ENCODE peak calls at places on chromosome 7, in six cellular contexts. A, V, Z, S, K and G are unnamed samples.

GRCh38 chr7:41900034-41900433 is 197.1 kb upstream of the INHBA start:
- DNase-seq in A (no peak), V (no peak), Z (no peak), S (no peak), K (no peak), G (no peak)

GRCh38 chr7:73451780-73452398 is 18.3 kb downstream of the FZD9 start:
- DNase-seq in A (peak), V (peak), Z (peak), S (peak), K (peak), G (no peak)

GRCh38 chr7:15720849-15721471 is 34.5 kb upstream of the MEOX2 start:
- DNase-seq in A (peak), V (no peak), Z (peak), S (peak), K (peak), G (no peak)

GRCh38 chr7:30970594-30971094 is 6.9 kb downstream of the GHRHR start:
- DNase-seq in A (peak), V (no peak), Z (no peak), S (peak), K (no peak), G (no peak)

GRCh38 chr7:101635484-101635883 is 6.4 kb upstream of the MYL10 start:
- DNase-seq in A (no peak), V (no peak), Z (no peak), S (no peak), K (no peak), G (no peak)

GRCh38 chr7:20350996-20351692 is 20.4 kb downstream of the ITGB8 start:
- DNase-seq in A (no peak), V (no peak), Z (no peak), S (no peak), K (no peak), G (no peak)

GRCh38 chr7:10708447-10708846 is 265.2 kb upstream of the PHF14 start:
- DNase-seq in A (peak), V (no peak), Z (peak), S (peak), K (no peak), G (no peak)

GRCh38 chr7:105047932-105048331 is 33.9 kb downstream of the KMT2E start:
- DNase-seq in A (no peak), V (no peak), Z (no peak), S (no peak), K (no peak), G (no peak)

GRCh38 chr7:41943098-41943577 is 240.2 kb upstream of the INHBA start:
- DNase-seq in A (peak), V (peak), Z (peak), S (peak), K (peak), G (peak)

GRCh38 chr7:75915416-75916156 is 631 bp downstream of the POR start:
- DNase-seq in A (no peak), V (no peak), Z (peak), S (peak), K (peak), G (no peak)

GRCh38 chr7:32518534-32519140 is 23.3 kb downstream of the AVL9 start:
- DNase-seq in A (peak), V (no peak), Z (peak), S (no peak), K (peak), G (no peak)

GRCh38 chr7:87113077-87113476 is 39.2 kb upstream of the DMTF1 start:
- DNase-seq in A (no peak), V (no peak), Z (no peak), S (no peak), K (peak), G (no peak)

GRCh38 chr7:156612930-156613329 is 27.6 kb upstream of the RNF32 start:
- DNase-seq in A (no peak), V (peak), Z (no peak), S (no peak), K (no peak), G (no peak)

GRCh38 chr7:138979988-138980574 is 1.1 kb downstream of the KIAA1549 start:
- DNase-seq in A (no peak), V (no peak), Z (no peak), S (no peak), K (peak), G (no peak)

GRCh38 chr7:3356173-3356572 is 55.1 kb downstream of the SDK1 start:
- DNase-seq in A (no peak), V (no peak), Z (no peak), S (no peak), K (no peak), G (no peak)

GRCh38 chr7:55187701-55188491 is 169.1 kb downstream of the EGFR start:
- DNase-seq in A (no peak), V (no peak), Z (peak), S (peak), K (no peak), G (no peak)

GRCh38 chr7:99624487-99624886 is 7.7 kb downstream of the ZSCAN25 start:
- DNase-seq in A (no peak), V (no peak), Z (no peak), S (no peak), K (no peak), G (no peak)

GRCh38 chr7:149883452-149883861 is 9.7 kb downstream of the ATP6V0E2 start:
- DNase-seq in A (peak), V (no peak), Z (peak), S (peak), K (peak), G (peak)

GRCh38 chr7:46320956-46321355 is 399.9 kb upstream of the IGFBP3 start:
- DNase-seq in A (no peak), V (no peak), Z (no peak), S (no peak), K (no peak), G (no peak)

GRCh38 chr7:123600876-123601275 is 745 bp upstream of the ASB15 start:
- DNase-seq in A (no peak), V (no peak), Z (no peak), S (no peak), K (no peak), G (no peak)

GRCh38 chr7:99137418-99138180 is 6.3 kb downstream of the SMURF1 start:
- DNase-seq in A (peak), V (no peak), Z (no peak), S (peak), K (peak), G (no peak)

DNA sequence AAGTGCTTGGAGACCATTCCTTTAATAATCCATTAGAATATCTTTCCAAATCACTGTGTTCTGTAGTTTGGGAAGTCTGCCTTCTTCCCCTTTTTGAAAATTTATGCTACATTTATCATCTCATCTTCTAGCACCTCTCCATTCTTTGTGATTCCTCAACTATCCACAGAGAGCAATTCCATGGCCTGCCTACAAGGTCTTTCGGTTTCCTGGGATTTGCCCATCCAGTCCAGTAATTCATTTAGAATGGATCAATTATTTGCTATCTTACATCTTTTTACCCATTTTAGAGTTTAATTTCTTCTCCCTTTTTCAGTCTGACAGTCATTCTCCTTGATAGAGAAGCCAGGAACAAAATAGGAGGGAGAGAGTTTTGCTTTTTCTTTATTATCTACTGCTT is 179.8 kb downstream of the ST7 start:
- DNase-seq in A (no peak), V (no peak), Z (no peak), S (no peak), K (no peak), G (no peak)
- H3K4me2 ChIP-seq in A (no peak), V (no peak), Z (no peak), S (no peak), K (peak), G (peak)

DNA sequence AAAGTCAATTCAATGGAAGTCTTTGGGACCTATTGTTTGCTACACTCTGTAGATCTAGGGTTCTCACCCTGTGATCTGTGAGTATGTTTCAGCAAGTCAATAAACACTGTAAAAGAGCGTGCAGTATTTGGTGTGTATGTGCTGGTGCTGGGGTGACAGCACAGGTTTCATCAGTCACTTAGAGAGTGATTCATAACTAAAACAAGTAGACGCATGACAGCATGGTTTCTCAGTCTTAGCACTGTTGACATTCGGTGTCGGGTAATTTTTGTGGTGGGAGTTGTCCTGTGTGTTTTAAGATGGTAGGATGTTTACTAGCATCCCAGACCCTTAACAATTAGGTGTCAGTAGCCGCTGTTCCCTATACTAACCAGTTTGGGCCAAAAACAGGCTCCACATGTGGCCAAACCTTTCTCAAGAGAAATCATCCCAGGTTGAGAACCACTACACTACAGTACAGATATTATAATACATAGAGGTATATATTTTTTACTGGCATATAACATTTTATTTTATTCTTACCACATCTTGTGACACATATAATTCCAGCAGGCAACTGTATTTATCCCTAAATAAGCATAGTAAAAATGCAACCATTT is 411.9 kb downstream of the ARL4A start:
- DNase-seq in A (no peak), V (no peak), Z (peak), S (no peak), K (no peak), G (no peak)
- H3K4me2 ChIP-seq in A (no peak), V (no peak), Z (peak), S (no peak), K (no peak), G (no peak)

DNA sequence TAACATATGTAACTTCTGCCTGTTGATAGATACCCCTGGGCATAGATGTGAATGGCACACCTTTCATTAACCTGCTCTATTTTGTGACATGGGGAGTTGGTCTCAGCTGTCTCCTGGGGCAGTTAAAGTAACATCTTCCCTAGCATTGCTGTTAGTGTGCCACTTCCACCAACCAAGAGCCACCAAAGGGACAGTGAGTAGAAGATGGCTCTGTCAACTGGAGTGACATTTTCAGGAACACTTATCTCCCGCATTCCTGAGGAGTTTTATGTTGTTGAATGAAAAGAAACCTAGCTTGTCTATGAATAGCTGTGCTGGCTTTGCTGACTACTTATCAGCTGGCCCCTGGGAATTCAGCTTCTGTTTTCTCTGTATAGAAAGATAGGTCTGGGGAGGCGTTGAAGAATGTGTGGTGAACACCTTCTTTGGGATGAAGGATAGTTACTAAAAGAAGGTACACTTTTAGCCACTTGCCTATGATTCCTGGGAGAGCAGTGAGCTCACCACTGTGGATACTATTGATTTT is 7.4 kb downstream of the STARD3NL start:
- DNase-seq in A (peak), V (no peak), Z (no peak), S (no peak), K (no peak), G (no peak)
- H3K4me2 ChIP-seq in A (no peak), V (peak), Z (no peak), S (no peak), K (no peak), G (no peak)

DNA sequence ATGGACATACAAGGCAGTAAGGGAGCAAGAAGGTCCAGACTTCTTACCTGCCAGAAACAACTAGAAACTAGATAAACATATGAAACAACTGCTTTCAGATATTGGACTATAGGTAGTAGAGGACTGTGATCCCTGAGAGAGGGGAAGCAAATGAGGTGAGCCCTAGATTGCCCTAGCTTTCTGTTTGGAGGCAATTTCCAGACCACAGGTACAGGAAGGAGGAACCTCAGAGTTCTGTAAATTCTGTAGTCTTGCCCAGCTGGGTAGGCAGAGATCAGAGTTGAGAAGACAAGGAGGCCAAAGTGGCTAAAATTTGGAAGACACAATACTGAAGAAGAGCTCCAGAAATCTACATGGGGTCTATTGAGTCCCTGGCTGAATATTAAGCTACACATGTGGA is 21.0 kb downstream of the CDK6 start:
- DNase-seq in A (no peak), V (no peak), Z (no peak), S (no peak), K (no peak), G (no peak)
- H3K4me2 ChIP-seq in A (no peak), V (peak), Z (no peak), S (no peak), K (no peak), G (no peak)

DNA sequence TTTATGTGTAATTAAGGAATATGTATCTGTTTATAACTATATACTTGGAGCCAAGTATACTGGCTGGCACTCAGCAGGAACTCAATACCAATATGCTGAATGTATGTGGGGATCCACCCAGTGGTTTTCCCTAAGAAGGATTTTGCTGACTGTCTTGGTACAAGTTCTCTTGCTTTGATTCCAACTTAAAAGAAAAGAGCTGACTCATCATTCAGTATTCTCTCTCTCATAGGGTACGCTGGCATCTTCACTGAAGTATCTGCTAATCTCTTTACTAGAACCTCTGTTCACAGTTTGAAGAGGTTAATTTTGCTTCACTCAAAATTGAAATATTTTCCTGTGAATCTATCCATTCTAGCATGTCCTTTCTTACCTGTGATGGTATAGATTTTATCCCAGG is 1044.8 kb downstream of the CNTNAP2 start:
- DNase-seq in A (no peak), V (no peak), Z (no peak), S (no peak), K (no peak), G (no peak)
- H3K4me2 ChIP-seq in A (no peak), V (no peak), Z (no peak), S (no peak), K (no peak), G (no peak)

GRCh38 chr7:6106140-6106904 is 75.1 kb downstream of the ANKRD61 start:
- DNase-seq in A (peak), V (no peak), Z (peak), S (no peak), K (peak), G (no peak)

GRCh38 chr7:6111041-6111440 is 79.9 kb downstream of the ANKRD61 start:
- DNase-seq in A (no peak), V (no peak), Z (no peak), S (no peak), K (no peak), G (no peak)

GRCh38 chr7:6107924-6108323 is 76.7 kb downstream of the ANKRD61 start:
- DNase-seq in A (no peak), V (no peak), Z (no peak), S (no peak), K (no peak), G (no peak)
- H3K4me2 ChIP-seq in A (no peak), V (no peak), Z (no peak), S (no peak), K (no peak), G (no peak)